ENCODE peak calls at places on chromosome 6, in four cellular contexts. Z is pulmonary artery endothelial cell, R is left cardiac atrium, A is NCI-H1105. E is an unnamed sample.

GRCh38 chr6:75306074-75306473 is 21.5 kb upstream of the TMEM30A start:
- DNase-seq in R (no peak), Z (peak), A (no peak), E (no peak)

GRCh38 chr6:16243055-16243454 is 4.7 kb downstream of the GMPR start:
- DNase-seq in Z (peak), R (peak), A (no peak), E (no peak)

GRCh38 chr6:50452001-50452400 is 261.3 kb upstream of the TFAP2D start:
- DNase-seq in Z (no peak), R (no peak), A (no peak), E (no peak)

GRCh38 chr6:7910654-7911344 is at the start of gene TXNDC5:
- DNase-seq in R (peak), A (peak), Z (no peak), E (peak)

GRCh38 chr6:121549741-121550140 is 114.3 kb downstream of the GJA1 start:
- DNase-seq in R (no peak), A (no peak), Z (no peak), E (no peak)

GRCh38 chr6:131592935-131593334 is 19.9 kb downstream of the ARG1 start:
- DNase-seq in Z (no peak), A (no peak), R (no peak), E (no peak)

GRCh38 chr6:114304304-114304887 is 38.4 kb downstream of the HS3ST5 start:
- DNase-seq in Z (no peak), R (no peak), A (peak), E (no peak)

GRCh38 chr6:96923400-96923799 is 1.1 kb upstream of the KLHL32 start:
- DNase-seq in R (no peak), Z (no peak), A (no peak), E (no peak)

GRCh38 chr6:111818539-111819226 is 54.6 kb downstream of the FYN start:
- DNase-seq in R (no peak), A (no peak), Z (no peak), E (no peak)

GRCh38 chr6:56335733-56336132 is 88.4 kb upstream of the COL21A1 start:
- DNase-seq in Z (no peak), A (no peak), R (no peak), E (no peak)

GRCh38 chr6:128519931-128520435 is 416 bp downstream of the PTPRK start:
- DNase-seq in Z (no peak), A (peak), R (peak), E (peak)

GRCh38 chr6:89411269-89412070 is 603 bp downstream of the RRAGD start:
- DNase-seq in A (peak), Z (no peak), R (peak), E (no peak)

GRCh38 chr6:52328303-52328662 is 33.7 kb upstream of the PAQR8 start:
- DNase-seq in Z (no peak), A (no peak), R (no peak), E (no peak)

GRCh38 chr6:69699655-69700054 is 97.2 kb downstream of the LMBRD1 start:
- DNase-seq in Z (no peak), R (no peak), A (no peak), E (no peak)

GRCh38 chr6:33692760-33693158 is 18.7 kb downstream of the UQCC2 start:
- DNase-seq in Z (no peak), A (no peak), R (peak), E (no peak)

GRCh38 chr6:113031591-113031990 is 684.5 kb downstream of the RFPL4B start:
- DNase-seq in A (peak), Z (no peak), R (no peak), E (peak)

GRCh38 chr6:25229671-25230321 is 49.4 kb upstream of the CARMIL1 start:
- DNase-seq in R (no peak), Z (no peak), A (no peak), E (no peak)

GRCh38 chr6:15905488-15906392 is 223.1 kb upstream of the MYLIP start:
- DNase-seq in A (no peak), Z (no peak), R (no peak), E (peak)

GRCh38 chr6:32685603-32686002 is 19.1 kb upstream of the HLA-DQB1 start:
- DNase-seq in R (no peak), Z (no peak), A (no peak), E (no peak)

GRCh38 chr6:159693894-159694545 is 979 bp upstream of the SOD2 start:
- DNase-seq in R (no peak), A (peak), Z (peak), E (peak)

GRCh38 chr6:153616506-153616905 is 422.5 kb upstream of the OPRM1 start:
- DNase-seq in A (no peak), Z (no peak), R (no peak), E (no peak)

GRCh38 chr6:100719883-100720682 is 161.0 kb downstream of the ASCC3 start:
- DNase-seq in A (no peak), R (no peak), Z (peak), E (peak)

GRCh38 chr6:142374965-142375733 is 73.3 kb downstream of the ADGRG6 start:
- DNase-seq in Z (peak), R (no peak), A (no peak), E (no peak)

GRCh38 chr6:7164536-7165001 is 56.8 kb downstream of the RREB1 start:
- DNase-seq in Z (no peak), R (no peak), A (no peak), E (no peak)

GRCh38 chr6:90005048-90005827 is 111.0 kb downstream of the GJA10 start:
- DNase-seq in Z (no peak), R (no peak), A (peak), E (peak)

GRCh38 chr6:119683022-119683421 is 333.5 kb upstream of the MAN1A1 start:
- DNase-seq in Z (no peak), R (no peak), A (no peak), E (peak)

GRCh38 chr6:170019259-170020040 is 268.0 kb downstream of the ERMARD start:
- DNase-seq in A (no peak), Z (no peak), R (no peak), E (no peak)

GRCh38 chr6:168535711-168536110 is 94.7 kb downstream of the SMOC2 start:
- DNase-seq in Z (no peak), R (no peak), A (no peak), E (no peak)

GRCh38 chr6:41171908-41172307 is 9.0 kb upstream of the TREM2 start:
- DNase-seq in A (no peak), R (no peak), Z (no peak), E (no peak)

GRCh38 chr6:14784596-14785360 is 461.1 kb upstream of the JARID2 start:
- DNase-seq in R (no peak), Z (no peak), A (peak), E (peak)

GRCh38 chr6:132780770-132781371 is 17.6 kb downstream of the SLC18B1 start:
- DNase-seq in R (no peak), Z (no peak), A (no peak), E (no peak)

GRCh38 chr6:137588472-137588871 is 94.3 kb upstream of the OLIG3 start:
- DNase-seq in R (no peak), A (no peak), Z (no peak), E (no peak)

GRCh38 chr6:115983998-115984397 is 76.7 kb downstream of the FRK start:
- DNase-seq in R (no peak), Z (no peak), A (no peak), E (no peak)

GRCh38 chr6:169075211-169075621 is 178.4 kb downstream of the THBS2 start:
- DNase-seq in R (peak), Z (no peak), A (no peak), E (no peak)

GRCh38 chr6:164078551-164079274 is 664.2 kb downstream of the QKI start:
- DNase-seq in A (no peak), R (no peak), Z (no peak), E (no peak)

GRCh38 chr6:27250955-27251671 is 3.6 kb downstream of the PRSS16 start:
- DNase-seq in A (peak), Z (no peak), R (peak), E (peak)

E was measured in NCI-H748 treated with DMSO at 0.1 percent for 48 hours.